ENCODE peak calls at places on chromosomes 11 and 22, in four cellular contexts. Y is K562, W is WTC11, G is GM12878. Q is an unnamed sample.

GRCh38 chr11:16840951-16841350 is 102.5 kb downstream of the C11orf58 start:
- DNase-seq in W (no peak), G (no peak), Y (no peak), Q (no peak)

GRCh38 chr11:11620966-11621880 is 582 bp downstream of the GALNT18 start:
- DNase-seq in Y (peak), W (no peak), G (no peak), Q (no peak)

GRCh38 chr11:10800292-10800691 is 8.4 kb downstream of the EIF4G2 start:
- DNase-seq in Y (no peak), G (no peak), W (no peak), Q (no peak)

GRCh38 chr11:132187814-132188213 is 817.4 kb downstream of the NTM start:
- DNase-seq in Y (no peak), G (no peak), W (no peak), Q (no peak)

GRCh38 chr11:96014234-96014633 is 90.3 kb upstream of the MTMR2 start:
- DNase-seq in G (peak), W (no peak), Y (no peak), Q (peak)

GRCh38 chr22:45804986-45805325 is 133.3 kb downstream of the ATXN10 start:
- DNase-seq in Y (no peak), W (no peak), G (no peak), Q (peak)

GRCh38 chr11:46917109-46918086 is 952 bp downstream of the LRP4 start:
- DNase-seq in Y (no peak), W (no peak), G (no peak), Q (peak)

GRCh38 chr22:31630331-31631329 is 31.4 kb downstream of the PISD start:
- DNase-seq in W (peak), Y (peak), G (no peak), Q (peak)

GRCh38 chr11:78562398-78562797 is 12.3 kb downstream of the NARS2 start:
- DNase-seq in Y (no peak), G (no peak), W (no peak), Q (no peak)

DNA sequence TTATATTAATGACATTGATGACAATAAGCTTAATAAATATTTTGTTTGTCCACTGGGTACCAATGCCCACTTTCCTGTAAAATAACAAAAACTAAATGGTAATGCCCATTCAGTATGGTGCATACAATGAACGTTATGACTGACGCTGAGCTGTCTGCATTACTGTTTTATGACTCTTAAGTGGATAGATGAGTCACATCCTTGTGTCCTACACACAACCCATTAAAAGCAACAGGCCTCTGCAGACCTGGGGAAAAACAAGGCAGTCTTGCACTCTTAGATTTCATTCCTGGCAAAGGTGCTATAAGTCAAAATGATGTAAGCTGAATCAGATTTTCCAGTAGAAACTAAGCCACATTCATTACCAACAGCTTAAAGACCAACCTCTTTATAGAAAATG is 176.3 kb upstream of the TMEM45B start:
- DNase-seq in Y (no peak), G (no peak), W (no peak), Q (peak)
- TF ChIP-seq CREM in Y (no peak), G (no peak), W (no peak), Q (no peak)

GRCh38 chr11:64093233-64094039 is 57.7 kb downstream of the FLRT1 start:
- DNase-seq in G (no peak), Y (peak), W (no peak), Q (peak)

GRCh38 chr11:64095286-64095825 is 59.6 kb downstream of the FLRT1 start:
- DNase-seq in W (no peak), Y (no peak), G (no peak), Q (no peak)

GRCh38 chr11:64092761-64093136 is 57.0 kb downstream of the FLRT1 start:
- DNase-seq in W (no peak), Y (no peak), G (no peak), Q (peak)

GRCh38 chr11:64095949-64096348 is 60.2 kb downstream of the FLRT1 start:
- DNase-seq in W (no peak), Y (no peak), G (no peak), Q (no peak)

DNA sequence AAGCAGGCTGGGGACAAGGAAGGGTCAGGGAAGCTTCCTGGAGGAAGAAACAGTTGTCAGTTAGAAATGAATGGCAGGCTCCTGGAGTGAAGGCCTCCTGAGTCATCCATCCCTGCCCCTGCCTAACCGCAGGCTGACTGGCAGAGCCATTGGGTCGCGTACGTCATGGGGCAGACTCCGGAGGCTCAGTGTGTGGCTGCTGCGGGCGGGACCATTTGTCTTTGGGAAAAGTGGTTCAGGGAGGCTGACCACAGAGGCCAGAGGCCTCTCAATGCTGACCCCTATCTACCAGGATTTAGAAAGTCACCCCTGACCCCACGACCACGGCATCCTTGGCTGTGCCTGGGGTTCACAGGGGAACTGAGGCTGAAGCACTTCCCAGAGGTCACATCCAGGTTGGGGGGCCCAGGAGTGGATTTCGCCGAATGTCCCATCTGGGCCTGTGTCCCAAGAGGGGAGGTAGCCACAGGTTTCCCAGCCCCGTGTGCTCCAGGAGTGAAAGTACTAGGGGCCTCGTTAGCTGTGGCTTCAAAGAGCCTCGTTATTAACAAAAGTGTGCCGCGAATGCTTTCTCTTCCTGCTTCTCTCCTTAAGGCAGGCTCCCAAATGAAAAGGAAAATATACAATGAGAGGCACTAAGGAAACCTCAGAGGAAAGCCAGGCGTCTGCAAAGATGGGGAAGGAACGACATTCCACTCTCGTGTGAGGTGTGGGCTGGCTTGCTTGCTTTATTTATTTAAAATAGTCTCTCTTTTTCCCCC is 58.9 kb downstream of the FLRT1 start:
- DNase-seq in W (no peak), Y (peak), G (no peak), Q (no peak)
- TF ChIP-seq ATF2 in W (no peak), Y (no peak), G (no peak), Q (no peak)

GRCh38 chr22:42856865-42857704 is at the start of gene ARFGAP3:
- DNase-seq in G (peak), W (peak), Y (peak), Q (peak)

GRCh38 chr22:42857845-42858481 is 890 bp upstream of the ARFGAP3 start:
- DNase-seq in W (no peak), Y (no peak), G (no peak), Q (peak)

GRCh38 chr22:42855726-42856125 is 1.3 kb downstream of the ARFGAP3 start:
- DNase-seq in W (no peak), Y (no peak), G (no peak), Q (no peak)

GRCh38 chr22:42855211-42855610 is 1.9 kb downstream of the ARFGAP3 start:
- DNase-seq in G (no peak), Y (no peak), W (no peak), Q (no peak)

GRCh38 chr22:42856179-42856864 is 751 bp downstream of the ARFGAP3 start:
- DNase-seq in Y (no peak), G (no peak), W (peak), Q (peak)
- TF ChIP-seq CREM in Y (peak), G (peak), W (no peak), Q (no peak)

DNA sequence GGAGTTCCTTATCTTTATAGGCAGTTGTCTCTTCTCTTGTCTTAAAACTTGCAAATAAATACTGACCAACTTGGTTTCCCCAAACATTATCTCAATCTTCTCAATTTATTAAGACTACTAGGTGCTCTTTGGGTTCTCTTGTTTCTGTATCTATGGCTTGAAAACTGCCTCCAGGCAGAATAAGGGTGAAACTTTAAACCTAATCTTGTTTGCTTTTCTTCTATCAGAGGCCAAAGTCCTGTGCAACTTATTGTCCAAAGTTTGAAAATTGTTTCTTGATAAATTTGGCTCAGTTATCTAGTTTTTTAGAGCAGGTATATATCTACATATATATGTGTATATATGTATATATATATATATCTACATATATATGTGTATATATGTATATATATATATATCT is 110.1 kb upstream of the ANO5 start:
- DNase-seq in G (no peak), W (no peak), Y (no peak), Q (no peak)
- TF ChIP-seq ATF2 in G (no peak), W (no peak), Y (no peak), Q (no peak)

GRCh38 chr11:134063096-134063495 is 5.8 kb upstream of the JAM3 start:
- DNase-seq in Y (no peak), W (no peak), G (no peak), Q (no peak)
- TF ChIP-seq CREM in Y (no peak), W (no peak), G (no peak), Q (no peak)

Q was measured in HepG2.